ENCODE peak calls at places on chromosome 10, in seven cellular contexts. One of them, this sample, is unnamed.

GRCh38 chr10:112756118-112756512 is 193.9 kb upstream of the TCF7L2 start:
- DNase-seq in fibroblast of lung: no peak
- DNase-seq in psoas muscle: no peak
- DNase-seq in body of pancreas: no peak
- DNase-seq in testis: no peak
- DNase-seq in esophagus squamous epithelium: no peak
- DNase-seq in tibial nerve: no peak
- DNase-seq in this sample: peak; percentile 90

GRCh38 chr10:96612052-96612830 is 25.4 kb upstream of the TM9SF3 start:
- DNase-seq in fibroblast of lung: no peak
- DNase-seq in psoas muscle: no peak
- DNase-seq in body of pancreas: no peak
- DNase-seq in testis: no peak
- DNase-seq in esophagus squamous epithelium: no peak
- DNase-seq in tibial nerve: no peak
- DNase-seq in this sample: peak; percentile 94

GRCh38 chr10:44261296-44261695 is 123.6 kb downstream of the CXCL12 start:
- DNase-seq in fibroblast of lung: no peak
- DNase-seq in psoas muscle: no peak
- DNase-seq in body of pancreas: no peak
- DNase-seq in testis: no peak
- DNase-seq in esophagus squamous epithelium: no peak
- DNase-seq in tibial nerve: no peak
- DNase-seq in this sample: no peak

GRCh38 chr10:76942556-76943416 is 694.8 kb downstream of the KCNMA1 start:
- DNase-seq in fibroblast of lung: no peak
- DNase-seq in psoas muscle: no peak
- DNase-seq in body of pancreas: no peak
- DNase-seq in testis: no peak
- DNase-seq in esophagus squamous epithelium: no peak
- DNase-seq in tibial nerve: no peak
- DNase-seq in this sample: no peak

GRCh38 chr10:119602241-119603095 is 5.7 kb upstream of the TIAL1 start:
- DNase-seq in fibroblast of lung: no peak
- DNase-seq in psoas muscle: no peak
- DNase-seq in body of pancreas: no peak
- DNase-seq in testis: no peak
- DNase-seq in esophagus squamous epithelium: no peak
- DNase-seq in tibial nerve: no peak
- DNase-seq in this sample: peak; percentile 57

GRCh38 chr10:93080350-93081046 is 6.8 kb downstream of the CYP26A1 start:
- DNase-seq in fibroblast of lung: peak; percentile 61
- DNase-seq in psoas muscle: no peak
- DNase-seq in body of pancreas: peak; percentile 52
- DNase-seq in testis: peak; percentile 76
- DNase-seq in esophagus squamous epithelium: no peak
- DNase-seq in tibial nerve: no peak
- DNase-seq in this sample: peak; percentile 50

GRCh38 chr10:106384541-106384940 is 780.0 kb downstream of the SORCS1 start:
- DNase-seq in fibroblast of lung: no peak
- DNase-seq in psoas muscle: no peak
- DNase-seq in body of pancreas: no peak
- DNase-seq in testis: no peak
- DNase-seq in esophagus squamous epithelium: no peak
- DNase-seq in tibial nerve: no peak
- DNase-seq in this sample: no peak

GRCh38 chr10:64209574-64209973 is 688.4 kb downstream of the REEP3 start:
- DNase-seq in fibroblast of lung: peak; percentile 19
- DNase-seq in psoas muscle: no peak
- DNase-seq in body of pancreas: no peak
- DNase-seq in testis: peak; percentile 13
- DNase-seq in esophagus squamous epithelium: no peak
- DNase-seq in tibial nerve: no peak
- DNase-seq in this sample: no peak

GRCh38 chr10:95466450-95466849 is 94.7 kb downstream of the SORBS1 start:
- DNase-seq in fibroblast of lung: no peak
- DNase-seq in psoas muscle: no peak
- DNase-seq in body of pancreas: no peak
- DNase-seq in testis: no peak
- DNase-seq in esophagus squamous epithelium: no peak
- DNase-seq in tibial nerve: no peak
- DNase-seq in this sample: no peak

GRCh38 chr10:103395754-103396066 is 565 bp downstream of the ATP5MK start:
- DNase-seq in fibroblast of lung: peak; percentile 19
- DNase-seq in psoas muscle: no peak
- DNase-seq in body of pancreas: no peak
- DNase-seq in testis: no peak
- DNase-seq in esophagus squamous epithelium: no peak
- DNase-seq in tibial nerve: no peak
- DNase-seq in this sample: peak; percentile 25

GRCh38 chr10:94065344-94065743 is 71.6 kb downstream of the PLCE1 start:
- DNase-seq in fibroblast of lung: no peak
- DNase-seq in psoas muscle: no peak
- DNase-seq in body of pancreas: no peak
- DNase-seq in testis: no peak
- DNase-seq in esophagus squamous epithelium: no peak
- DNase-seq in tibial nerve: no peak
- DNase-seq in this sample: peak; percentile 76

GRCh38 chr10:103472005-103472404 is 7.0 kb downstream of the CALHM3 start:
- DNase-seq in fibroblast of lung: no peak
- DNase-seq in psoas muscle: no peak
- DNase-seq in body of pancreas: no peak
- DNase-seq in testis: no peak
- DNase-seq in esophagus squamous epithelium: no peak
- DNase-seq in tibial nerve: no peak
- DNase-seq in this sample: no peak

DNA sequence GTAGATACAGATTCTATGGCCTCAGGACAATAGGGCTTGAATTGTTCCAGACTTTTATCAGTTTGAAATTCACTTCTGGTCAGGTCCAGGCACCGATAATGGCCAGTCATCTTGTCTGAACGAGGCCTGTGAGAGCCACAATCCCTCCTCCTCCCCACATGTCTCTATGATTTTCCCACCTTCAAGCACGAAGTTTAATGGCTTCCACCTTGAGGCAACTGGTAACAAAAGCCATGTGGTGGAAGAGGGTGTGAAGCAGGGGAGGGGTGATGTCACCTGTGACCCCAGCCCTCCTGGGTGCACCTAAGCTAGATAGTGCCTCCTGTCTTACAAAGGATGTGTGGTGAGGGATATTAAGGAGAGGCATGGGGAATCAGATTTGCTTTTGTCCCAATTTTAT is 89.2 kb downstream of the PCGF5 start:
- DNase-seq in fibroblast of lung: no peak
- DNase-seq in psoas muscle: no peak
- DNase-seq in body of pancreas: no peak
- DNase-seq in testis: no peak
- DNase-seq in esophagus squamous epithelium: no peak
- DNase-seq in tibial nerve: no peak
- DNase-seq in this sample: no peak
- H3K27me3 ChIP-seq in fibroblast of lung: no peaks in the 10 kb centered on the region
- H3K27me3 ChIP-seq in psoas muscle: no peaks in the 10 kb centered on the region
- H3K27me3 ChIP-seq in body of pancreas: no peaks in the 10 kb centered on the region
- H3K27me3 ChIP-seq in testis: no peaks in the 10 kb centered on the region
- H3K27me3 ChIP-seq in esophagus squamous epithelium: no peaks in the 10 kb centered on the region
- H3K27me3 ChIP-seq in tibial nerve: no peaks in the 10 kb centered on the region
- H3K27me3 ChIP-seq in this sample: peaks cover 2% of the 10 kb centered on the region

GRCh38 chr10:86665218-86665607 is 3.1 kb upstream of the LDB3 start:
- DNase-seq in fibroblast of lung: no peak
- DNase-seq in psoas muscle: no peak
- DNase-seq in body of pancreas: no peak
- DNase-seq in testis: no peak
- DNase-seq in esophagus squamous epithelium: no peak
- DNase-seq in tibial nerve: no peak
- DNase-seq in this sample: no peak

GRCh38 chr10:86667421-86668181 is 710 bp upstream of the LDB3 start:
- DNase-seq in fibroblast of lung: no peak
- DNase-seq in psoas muscle: peak; percentile 20
- DNase-seq in body of pancreas: no peak
- DNase-seq in testis: no peak
- DNase-seq in esophagus squamous epithelium: no peak
- DNase-seq in tibial nerve: no peak
- DNase-seq in this sample: no peak

GRCh38 chr10:86665868-86666267 is 2.4 kb upstream of the LDB3 start:
- DNase-seq in fibroblast of lung: no peak
- DNase-seq in psoas muscle: peak; percentile 30
- DNase-seq in body of pancreas: no peak
- DNase-seq in testis: no peak
- DNase-seq in esophagus squamous epithelium: no peak
- DNase-seq in tibial nerve: no peak
- DNase-seq in this sample: no peak

GRCh38 chr10:86664370-86665217 is 3.7 kb upstream of the LDB3 start:
- DNase-seq in fibroblast of lung: no peak
- DNase-seq in psoas muscle: peak; percentile 54
- DNase-seq in body of pancreas: no peak
- DNase-seq in testis: peak; percentile 44
- DNase-seq in esophagus squamous epithelium: no peak
- DNase-seq in tibial nerve: no peak
- DNase-seq in this sample: no peak

DNA sequence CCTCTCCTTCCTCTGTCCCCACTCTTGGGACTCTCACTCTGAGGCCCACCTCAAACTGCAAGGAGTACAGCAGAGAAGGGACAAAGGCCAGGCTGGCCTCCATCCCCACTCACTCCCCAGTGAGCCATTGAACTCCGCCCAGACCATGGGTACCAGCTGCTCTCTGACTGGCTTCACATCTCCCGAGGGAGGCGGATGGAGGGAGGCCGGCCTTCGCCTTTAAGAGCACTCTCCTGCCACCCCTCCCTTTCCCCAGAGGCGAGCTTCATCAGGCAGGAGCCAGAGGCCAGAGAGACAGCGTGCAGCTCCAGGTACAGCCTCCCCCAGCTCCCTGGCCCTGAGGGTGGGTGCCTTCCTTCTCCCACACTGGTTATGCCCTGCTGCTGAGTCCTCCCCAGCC is 1.8 kb upstream of the LDB3 start:
- DNase-seq in fibroblast of lung: no peak
- DNase-seq in psoas muscle: peak; percentile 20
- DNase-seq in body of pancreas: no peak
- DNase-seq in testis: no peak
- DNase-seq in esophagus squamous epithelium: no peak
- DNase-seq in tibial nerve: no peak
- DNase-seq in this sample: no peak
- H3K4me1 ChIP-seq in fibroblast of lung: no peaks in the 10 kb centered on the region
- H3K4me1 ChIP-seq in psoas muscle: peaks cover 61% of the 10 kb centered on the region
- H3K4me1 ChIP-seq in body of pancreas: peaks cover 18% of the 10 kb centered on the region
- H3K4me1 ChIP-seq in testis: peaks cover 51% of the 10 kb centered on the region
- H3K4me1 ChIP-seq in esophagus squamous epithelium: peaks cover 5% of the 10 kb centered on the region
- H3K4me1 ChIP-seq in tibial nerve: no peaks in the 10 kb centered on the region
- H3K4me1 ChIP-seq in this sample: no peaks in the 10 kb centered on the region

DNA sequence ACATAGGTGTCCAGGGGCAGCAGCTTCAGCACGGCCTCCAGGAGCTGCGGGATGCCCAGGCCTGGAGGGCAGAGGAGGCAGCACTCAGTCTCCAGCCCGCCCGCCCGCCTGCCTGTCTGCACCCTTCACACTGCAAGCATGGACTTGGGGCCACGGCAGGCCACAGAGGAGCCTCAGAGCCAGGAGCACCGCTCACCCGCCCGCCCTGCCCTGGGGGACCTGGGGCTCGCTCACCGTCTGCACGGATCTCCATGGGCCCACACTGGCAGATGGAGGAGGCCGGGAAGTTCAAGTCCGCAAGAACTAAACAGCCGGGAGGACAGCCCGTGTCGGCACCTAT is 896 bp downstream of the FUOM start:
- DNase-seq in fibroblast of lung: no peak
- DNase-seq in psoas muscle: no peak
- DNase-seq in body of pancreas: no peak
- DNase-seq in testis: no peak
- DNase-seq in esophagus squamous epithelium: no peak
- DNase-seq in tibial nerve: no peak
- DNase-seq in this sample: no peak
- H3K4me3 ChIP-seq in fibroblast of lung: peak overlapping the region; percentile 58
- H3K4me3 ChIP-seq in psoas muscle: peak overlapping the region; percentile 79
- H3K4me3 ChIP-seq in body of pancreas: no peak overlapping the region
- H3K4me3 ChIP-seq in testis: peak overlapping the region; percentile 61
- H3K4me3 ChIP-seq in esophagus squamous epithelium: peak overlapping the region; percentile 49
- H3K4me3 ChIP-seq in tibial nerve: peak overlapping the region; percentile 82
- H3K4me3 ChIP-seq in this sample: peak overlapping the region; percentile 90

DNA sequence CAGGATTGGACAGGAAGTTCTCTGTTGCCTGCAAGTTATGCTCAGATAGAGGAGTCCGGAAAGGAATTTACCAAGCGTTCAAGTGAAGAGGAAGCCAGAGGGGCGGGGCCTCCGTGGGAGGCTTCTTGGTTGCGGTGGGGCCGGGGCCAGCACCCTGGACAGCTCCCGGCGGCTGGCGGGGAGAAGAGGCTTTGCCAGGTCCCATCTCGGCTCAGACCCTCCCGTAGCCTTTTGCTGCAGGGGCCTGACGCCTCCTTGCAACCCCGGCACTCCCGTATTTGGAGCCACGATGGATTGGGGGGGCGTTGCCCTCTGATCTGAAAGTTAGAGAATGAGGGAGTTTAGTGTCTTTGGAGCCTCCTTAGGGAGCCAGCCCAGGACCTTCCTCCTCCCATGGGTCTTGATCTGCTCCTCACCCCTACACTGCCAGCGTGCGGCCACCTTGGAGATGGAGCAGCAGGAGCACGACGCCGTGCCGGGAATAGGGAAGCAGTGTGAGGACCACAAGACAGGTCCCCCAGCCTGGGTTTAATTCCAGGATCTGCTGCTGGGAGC is 3.1 kb upstream of the SLC18A3 start:
- DNase-seq in fibroblast of lung: peak; percentile 63
- DNase-seq in psoas muscle: peak; percentile 60
- DNase-seq in body of pancreas: peak; percentile 55
- DNase-seq in testis: peak; percentile 74
- DNase-seq in esophagus squamous epithelium: no peak
- DNase-seq in tibial nerve: no peak
- DNase-seq in this sample: peak; percentile 15
- H3K27me3 ChIP-seq in fibroblast of lung: peaks cover 38% of the 10 kb centered on the region
- H3K27me3 ChIP-seq in psoas muscle: peaks cover 82% of the 10 kb centered on the region
- H3K27me3 ChIP-seq in body of pancreas: peaks cover 26% of the 10 kb centered on the region
- H3K27me3 ChIP-seq in testis: no peaks in the 10 kb centered on the region
- H3K27me3 ChIP-seq in esophagus squamous epithelium: peaks cover 93% of the 10 kb centered on the region
- H3K27me3 ChIP-seq in tibial nerve: peaks cover 79% of the 10 kb centered on the region
- H3K27me3 ChIP-seq in this sample: peaks cover 34% of the 10 kb centered on the region

DNA sequence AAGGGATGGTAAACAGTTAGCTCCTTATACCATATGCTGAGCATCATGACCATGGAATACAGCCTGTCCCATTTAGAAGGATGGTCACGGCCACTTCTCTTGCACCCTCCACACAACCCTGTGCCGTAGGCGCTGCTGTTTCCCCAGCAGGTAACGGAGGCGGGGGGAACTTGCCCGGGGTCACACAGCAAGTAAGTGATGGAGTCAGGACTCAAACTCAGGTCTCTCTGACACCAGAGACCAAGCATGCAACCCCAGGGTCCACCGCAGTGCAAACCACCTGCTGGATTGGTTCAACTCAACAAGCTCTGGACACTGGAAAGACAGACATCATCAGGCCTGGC is 71.6 kb downstream of the ZRANB1 start:
- DNase-seq in fibroblast of lung: no peak
- DNase-seq in psoas muscle: no peak
- DNase-seq in body of pancreas: no peak
- DNase-seq in testis: no peak
- DNase-seq in esophagus squamous epithelium: no peak
- DNase-seq in tibial nerve: no peak
- DNase-seq in this sample: no peak
- H3K4me1 ChIP-seq in fibroblast of lung: peaks cover 33% of the 10 kb centered on the region
- H3K4me1 ChIP-seq in psoas muscle: peaks cover 97% of the 10 kb centered on the region
- H3K4me1 ChIP-seq in body of pancreas: peaks cover 25% of the 10 kb centered on the region
- H3K4me1 ChIP-seq in testis: peaks cover 89% of the 10 kb centered on the region
- H3K4me1 ChIP-seq in esophagus squamous epithelium: peaks cover 16% of the 10 kb centered on the region
- H3K4me1 ChIP-seq in tibial nerve: peaks cover 3% of the 10 kb centered on the region
- H3K4me1 ChIP-seq in this sample: peaks cover 2% of the 10 kb centered on the region

This sample was measured in small intestine.